ENCODE peak calls at places on chromosomes 16 and 17, in six cellular contexts. Z is PC-3, W is upper lobe of left lung, U is dorsolateral prefrontal cortex, K is ascending aorta, M is fibroblast of lung. G is an unnamed sample.

GRCh38 chr16:70735141-70735979 is 49.5 kb upstream of the MTSS2 start:
- DNase-seq in Z (no peak), W (no peak), U (no peak), K (no peak), M (peak; percentile 67), G (no peak)

GRCh38 chr17:42067371-42068180 is 17.2 kb upstream of the C17orf113 start:
- DNase-seq in Z (peak; percentile 62), W (no peak), U (peak; percentile 70), K (no peak), M (peak; percentile 29), G (peak; percentile 66)

GRCh38 chr17:2123467-2124251 is 68.8 kb downstream of the HIC1 start:
- DNase-seq in Z (no peak), W (no peak), U (no peak), K (no peak), M (no peak), G (no peak)

GRCh38 chr17:50352072-50352692 is 6.3 kb downstream of the XYLT2 start:
- DNase-seq in Z (no peak), W (no peak), U (no peak), K (no peak), M (no peak), G (no peak)

GRCh38 chr17:32819035-32819434 is 57.9 kb downstream of the MYO1D start:
- DNase-seq in Z (no peak), W (no peak), U (no peak), K (no peak), M (peak; percentile 27), G (no peak)

GRCh38 chr17:63919311-63919723 is 678 bp upstream of the GH1 start:
- DNase-seq in Z (peak; percentile 76), W (no peak), U (no peak), K (no peak), M (peak; percentile 49), G (peak; percentile 65)

GRCh38 chr17:60623415-60623814 is 23.4 kb downstream of the PPM1D start:
- DNase-seq in Z (no peak), W (no peak), U (no peak), K (no peak), M (no peak), G (no peak)

GRCh38 chr17:17698869-17699351 is 17.7 kb downstream of the RAI1 start:
- DNase-seq in Z (no peak), W (no peak), U (no peak), K (no peak), M (no peak), G (no peak)

GRCh38 chr17:41393294-41393693 is 4.1 kb downstream of the KRT31 start:
- DNase-seq in Z (no peak), W (no peak), U (no peak), K (no peak), M (no peak), G (no peak)

GRCh38 chr17:17246879-17247278 is 9.9 kb upstream of the FLCN start:
- DNase-seq in Z (no peak), W (no peak), U (no peak), K (no peak), M (no peak), G (no peak)

GRCh38 chr16:76653390-76654026 is 376.3 kb downstream of the CNTNAP4 start:
- DNase-seq in Z (peak; percentile 68), W (no peak), U (no peak), K (no peak), M (peak; percentile 60), G (no peak)

GRCh38 chr17:29931253-29931932 is 1.4 kb upstream of the SSH2 start:
- DNase-seq in Z (peak; percentile 62), W (no peak), U (peak; percentile 76), K (no peak), M (peak; percentile 82), G (peak; percentile 75)

GRCh38 chr16:89545831-89546574 is 14.5 kb upstream of the RPL13 start:
- DNase-seq in Z (no peak), W (no peak), U (no peak), K (no peak), M (no peak), G (no peak)

GRCh38 chr17:72090108-72090507 is 30.7 kb upstream of the SOX9 start:
- DNase-seq in Z (no peak), W (no peak), U (no peak), K (no peak), M (no peak), G (peak; percentile 59)

GRCh38 chr17:48517478-48517877 is 13.3 kb downstream of the HOXB1 start:
- DNase-seq in Z (peak; percentile 26), W (no peak), U (no peak), K (no peak), M (no peak), G (no peak)

GRCh38 chr17:68861602-68862001 is 93.6 kb downstream of the ABCA8 start:
- DNase-seq in Z (no peak), W (no peak), U (no peak), K (no peak), M (no peak), G (no peak)

GRCh38 chr16:1439058-1439698 is 5.2 kb downstream of the CCDC154 start:
- DNase-seq in Z (no peak), W (peak; percentile 75), U (no peak), K (no peak), M (no peak), G (no peak)

GRCh38 chr16:54050281-54051210 is 236.0 kb downstream of the IRX3 start:
- DNase-seq in Z (no peak), W (no peak), U (no peak), K (no peak), M (no peak), G (no peak)

GRCh38 chr17:1058423-1059130 is 61.6 kb downstream of the TIMM22 start:
- DNase-seq in Z (peak; percentile 79), W (peak; percentile 93), U (no peak), K (no peak), M (peak; percentile 32), G (no peak)

GRCh38 chr17:31535581-31535981 is 144.1 kb downstream of the RAB11FIP4 start:
- DNase-seq in Z (no peak), W (no peak), U (no peak), K (no peak), M (no peak), G (no peak)

GRCh38 chr17:31534223-31534888 is 142.9 kb downstream of the RAB11FIP4 start:
- DNase-seq in Z (no peak), W (no peak), U (no peak), K (no peak), M (no peak), G (no peak)

GRCh38 chr17:31532526-31532925 is 141.1 kb downstream of the RAB11FIP4 start:
- DNase-seq in Z (no peak), W (no peak), U (no peak), K (no peak), M (no peak), G (no peak)

GRCh38 chr17:31532161-31532515 is 140.7 kb downstream of the RAB11FIP4 start:
- DNase-seq in Z (no peak), W (no peak), U (no peak), K (no peak), M (no peak), G (no peak)

GRCh38 chr17:31533546-31534155 is 142.2 kb downstream of the RAB11FIP4 start:
- DNase-seq in Z (peak; percentile 63), W (peak; percentile 53), U (peak; percentile 68), K (no peak), M (peak; percentile 52), G (no peak)
- TF ChIP-seq CTCF in Z (peak; percentile 32), W (peak; percentile 34), U (peak; percentile 39), K (peak; percentile 49), M (peak; percentile 18), G (peak; percentile 13)

GRCh38 chr17:3532859-3533142 is 24.8 kb downstream of the TRPV3 start:
- DNase-seq in Z (no peak), W (no peak), U (no peak), K (no peak), M (no peak), G (no peak)

GRCh38 chr17:3534881-3535252 is 22.7 kb downstream of the TRPV3 start:
- DNase-seq in Z (peak; percentile 58), W (no peak), U (peak; percentile 55), K (no peak), M (peak; percentile 50), G (no peak)

GRCh38 chr17:3533752-3534151 is 23.9 kb downstream of the TRPV3 start:
- DNase-seq in Z (no peak), W (no peak), U (no peak), K (no peak), M (no peak), G (no peak)

GRCh38 chr17:3536736-3537135 is 20.9 kb downstream of the TRPV3 start:
- DNase-seq in Z (no peak), W (no peak), U (no peak), K (no peak), M (no peak), G (no peak)

DNA sequence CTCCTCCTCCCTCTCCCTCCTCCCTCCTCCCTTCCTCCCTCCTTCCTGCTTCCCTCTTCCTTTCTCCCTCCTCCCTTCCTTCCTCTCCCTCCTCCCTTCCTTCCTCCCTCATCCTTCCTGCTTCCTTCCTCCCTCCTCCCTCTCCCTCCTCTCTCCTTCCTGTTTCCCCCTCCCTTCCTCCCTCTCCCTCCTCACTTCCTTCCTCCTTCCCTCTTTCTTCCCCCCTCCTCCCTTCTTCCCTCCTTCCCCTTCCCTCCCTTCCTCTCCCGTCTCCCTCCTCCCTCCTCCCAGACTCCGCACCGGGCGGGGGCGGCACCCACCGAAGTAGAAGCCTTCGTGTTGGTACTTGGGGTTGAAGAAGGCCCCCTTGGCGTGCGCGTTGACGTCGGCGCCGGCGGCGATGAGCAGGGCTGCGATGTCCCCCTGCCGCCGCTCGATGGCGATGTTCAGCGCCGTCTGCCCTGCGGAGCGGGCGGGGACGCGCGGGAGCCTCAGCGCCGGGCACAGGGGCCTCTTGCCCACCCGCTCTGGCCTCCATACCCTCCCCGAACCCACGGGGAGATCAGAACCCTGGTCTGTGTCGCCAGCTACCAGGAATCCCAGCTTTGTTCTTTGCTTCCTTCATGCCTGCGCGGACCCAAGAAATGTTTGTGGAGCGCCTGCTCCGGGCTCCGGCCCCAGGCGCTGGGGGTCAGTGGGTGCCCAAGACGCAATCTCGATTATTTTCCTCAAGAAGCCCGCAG is 22.2 kb downstream of the TRPV3 start:
- DNase-seq in Z (peak; percentile 77), W (peak; percentile 94), U (peak; percentile 85), K (no peak), M (peak; percentile 81), G (no peak)
- TF ChIP-seq CTCF in Z (peak; percentile 74), W (peak; percentile 71), U (peak; percentile 75), K (peak; percentile 52), M (peak; percentile 55), G (peak; percentile 88)

GRCh38 chr16:67198238-67198734 is 645 bp upstream of the ELMO3 start:
- DNase-seq in Z (peak; percentile 30), W (peak; percentile 74), U (peak; percentile 70), K (no peak), M (peak; percentile 54), G (no peak)
- TF ChIP-seq CTCF in Z (peak; percentile 70), W (peak; percentile 88), U (peak; percentile 65), K (peak; percentile 52), M (peak; percentile 59), G (no peak)

DNA sequence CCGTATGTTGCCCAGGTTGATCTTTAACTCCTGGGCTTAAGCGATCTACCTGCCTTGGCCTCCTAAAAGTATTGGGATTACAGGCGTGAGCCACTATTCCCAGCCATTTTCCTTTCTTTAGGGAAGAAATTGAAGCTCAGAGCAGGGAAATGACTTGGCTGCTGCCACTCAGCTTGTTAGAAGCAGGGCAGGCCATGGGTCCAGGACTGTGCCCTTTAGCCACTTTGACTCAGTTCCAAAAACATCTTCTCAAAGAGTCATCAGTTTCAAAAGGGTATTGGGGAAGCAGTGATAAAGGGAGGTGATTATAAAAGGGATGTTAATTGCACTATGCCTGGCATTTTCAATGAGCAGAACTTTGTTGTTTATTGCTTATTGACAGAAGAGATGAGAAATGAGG is 402.8 kb downstream of the SNX29 start:
- DNase-seq in Z (no peak), W (no peak), U (no peak), K (no peak), M (no peak), G (no peak)
- TF ChIP-seq CTCF in Z (no peak), W (no peak), U (no peak), K (no peak), M (no peak), G (no peak)

G was measured in right atrium auricular region.